ENCODE peak calls at places on chromosomes 16 and 17, in nine cellular contexts. L is CD8-positive, alpha-beta T cell; B is thoracic aorta; R is A549; G is sigmoid colon; E is tibial artery; W is heart left ventricle; U is heart right ventricle; J is right lobe of liver. O is an unnamed sample. For H3K9me3, the result is how much of the 10 kb centered on the place peaks cover.

GRCh38 chr16:78179666-78180065 is 80.2 kb downstream of the WWOX start:
- DNase-seq in L (no peak), B (no peak), R (no peak), G (no peak), E (no peak), W (no peak), U (no peak), J (no peak), O (no peak)

GRCh38 chr16:11390573-11391495 is 45.6 kb downstream of the RMI2 start:
- DNase-seq in L (no peak), B (no peak), R (no peak), G (peak), E (no peak), W (peak), U (no peak), J (no peak), O (peak)

GRCh38 chr16:88955906-88956305 is 21.1 kb downstream of the CBFA2T3 start:
- DNase-seq in L (no peak), B (no peak), R (no peak), G (no peak), E (no peak), W (peak), U (no peak), J (no peak), O (no peak)

GRCh38 chr16:80742331-80742730 is 62.1 kb downstream of the CDYL2 start:
- DNase-seq in L (no peak), B (no peak), R (no peak), G (no peak), E (no peak), W (no peak), U (no peak), J (no peak), O (no peak)

GRCh38 chr17:78759203-78759968 is 22.7 kb downstream of the CYTH1 start:
- DNase-seq in L (peak), B (no peak), R (no peak), G (no peak), E (peak), W (peak), U (peak), J (no peak), O (no peak)

GRCh38 chr17:7436556-7437368 is 1.5 kb downstream of the TMEM102 start:
- DNase-seq in L (peak), B (no peak), R (peak), G (peak), E (peak), W (peak), U (peak), J (peak), O (no peak)

GRCh38 chr16:55468352-55468990 is 10.5 kb upstream of the MMP2 start:
- DNase-seq in L (no peak), B (no peak), R (no peak), G (no peak), E (no peak), W (no peak), U (no peak), J (no peak), O (no peak)

GRCh38 chr17:66542183-66542966 is 240.0 kb downstream of the PRKCA start:
- DNase-seq in L (no peak), B (no peak), R (no peak), G (no peak), E (no peak), W (no peak), U (no peak), J (no peak), O (no peak)

GRCh38 chr17:82976982-82977488 is 102.4 kb upstream of the METRNL start:
- DNase-seq in L (no peak), B (no peak), R (no peak), G (no peak), E (no peak), W (no peak), U (no peak), J (no peak), O (no peak)

GRCh38 chr17:59627269-59627668 is 7.6 kb downstream of the CLTC start:
- DNase-seq in L (no peak), B (no peak), R (no peak), G (no peak), E (no peak), W (no peak), U (no peak), J (no peak), O (no peak)

GRCh38 chr17:64741924-64742670 is 80.0 kb upstream of the SMURF2 start:
- DNase-seq in L (no peak), B (no peak), R (no peak), G (peak), E (peak), W (no peak), U (peak), J (no peak), O (peak)

GRCh38 chr17:5893741-5894140 is 176.4 kb upstream of the WSCD1 start:
- DNase-seq in L (no peak), B (no peak), R (no peak), G (no peak), E (no peak), W (no peak), U (no peak), J (peak), O (no peak)

GRCh38 chr16:31471875-31472558 is at the start of gene TGFB1I1:
- DNase-seq in L (no peak), B (no peak), R (peak), G (peak), E (peak), W (peak), U (peak), J (peak), O (peak)

GRCh38 chr16:7246578-7246977 is 86.1 kb upstream of the RBFOX1 start:
- DNase-seq in L (no peak), B (no peak), R (no peak), G (no peak), E (no peak), W (no peak), U (no peak), J (no peak), O (no peak)

GRCh38 chr17:27240802-27241155 is 53.1 kb upstream of the WSB1 start:
- DNase-seq in L (no peak), B (no peak), R (no peak), G (no peak), E (no peak), W (no peak), U (no peak), J (no peak), O (no peak)

GRCh38 chr17:80986816-80987480 is 4.7 kb upstream of the CHMP6 start:
- DNase-seq in L (no peak), B (no peak), R (no peak), G (no peak), E (peak), W (peak), U (peak), J (peak), O (no peak)

GRCh38 chr16:30030011-30030685 is 923 bp downstream of the TLCD3B start:
- DNase-seq in L (no peak), B (no peak), R (no peak), G (no peak), E (no peak), W (no peak), U (no peak), J (no peak), O (no peak)

GRCh38 chr16:66735891-66736290 is 15.5 kb downstream of the DYNC1LI2 start:
- DNase-seq in L (no peak), B (no peak), R (no peak), G (no peak), E (no peak), W (no peak), U (no peak), J (peak), O (peak)

GRCh38 chr17:43880420-43880991 is 26.8 kb downstream of the MPP2 start:
- DNase-seq in L (no peak), B (no peak), R (peak), G (no peak), E (no peak), W (peak), U (no peak), J (peak), O (no peak)

GRCh38 chr17:67490471-67490870 is 113.4 kb downstream of the PITPNC1 start:
- DNase-seq in L (peak), B (no peak), R (no peak), G (no peak), E (no peak), W (no peak), U (no peak), J (no peak), O (no peak)

GRCh38 chr17:50630524-50631194 is 4.0 kb upstream of the ABCC3 start:
- DNase-seq in L (peak), B (no peak), R (peak), G (no peak), E (no peak), W (no peak), U (peak), J (peak), O (no peak)

GRCh38 chr16:35305476-35305875 is 1846.1 kb downstream of the TP53TG3F start:
- DNase-seq in L (no peak), B (no peak), R (no peak), G (no peak), E (no peak), W (no peak), U (no peak), J (no peak), O (no peak)

GRCh38 chr16:35310999-35311398 is 1851.6 kb downstream of the TP53TG3F start:
- DNase-seq in L (no peak), B (no peak), R (no peak), G (no peak), E (no peak), W (no peak), U (no peak), J (no peak), O (no peak)

GRCh38 chr16:35306915-35307314 is 1847.5 kb downstream of the TP53TG3F start:
- DNase-seq in L (no peak), B (no peak), R (no peak), G (no peak), E (no peak), W (no peak), U (no peak), J (no peak), O (no peak)

GRCh38 chr16:35311475-35311874 is 1852.1 kb downstream of the TP53TG3F start:
- DNase-seq in L (no peak), B (no peak), R (no peak), G (no peak), E (no peak), W (no peak), U (no peak), J (no peak), O (no peak)

GRCh38 chr16:35308674-35309073 is 1849.3 kb downstream of the TP53TG3F start:
- DNase-seq in L (no peak), B (no peak), R (no peak), G (no peak), E (no peak), W (no peak), U (no peak), J (no peak), O (no peak)
- H3K9me3 ChIP-seq in L (under half), B (under half), R (under half), G (under half), E (under half), W (under half), U (under half), J (under half), O (under half)

DNA sequence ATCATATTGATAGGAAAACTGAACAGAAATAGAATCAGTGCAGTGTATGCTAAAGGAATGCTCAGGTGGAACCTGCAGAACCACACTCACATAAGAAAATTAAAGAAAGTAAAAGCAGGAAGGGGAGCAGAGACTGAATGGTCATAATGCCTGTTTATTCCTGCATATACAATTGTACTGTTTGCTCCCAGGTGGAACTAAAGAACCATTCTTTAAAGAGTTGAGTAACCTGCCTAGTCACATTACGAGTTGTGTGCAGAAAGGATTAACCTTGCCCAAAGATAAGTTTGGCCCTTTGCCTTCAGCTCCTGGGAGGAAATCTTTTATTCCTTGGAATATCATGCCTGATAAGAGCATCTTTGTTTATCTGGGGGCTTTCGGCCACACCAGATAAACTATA is 434.7 kb downstream of the KIF2B start:
- DNase-seq in L (no peak), B (no peak), R (no peak), G (no peak), E (no peak), W (no peak), U (no peak), J (no peak), O (no peak)
- H3K9me3 ChIP-seq in L (under half), B (under half), R (under half), G (under half), E (under half), W (under half), U (under half), J (under half), O (under half)

DNA sequence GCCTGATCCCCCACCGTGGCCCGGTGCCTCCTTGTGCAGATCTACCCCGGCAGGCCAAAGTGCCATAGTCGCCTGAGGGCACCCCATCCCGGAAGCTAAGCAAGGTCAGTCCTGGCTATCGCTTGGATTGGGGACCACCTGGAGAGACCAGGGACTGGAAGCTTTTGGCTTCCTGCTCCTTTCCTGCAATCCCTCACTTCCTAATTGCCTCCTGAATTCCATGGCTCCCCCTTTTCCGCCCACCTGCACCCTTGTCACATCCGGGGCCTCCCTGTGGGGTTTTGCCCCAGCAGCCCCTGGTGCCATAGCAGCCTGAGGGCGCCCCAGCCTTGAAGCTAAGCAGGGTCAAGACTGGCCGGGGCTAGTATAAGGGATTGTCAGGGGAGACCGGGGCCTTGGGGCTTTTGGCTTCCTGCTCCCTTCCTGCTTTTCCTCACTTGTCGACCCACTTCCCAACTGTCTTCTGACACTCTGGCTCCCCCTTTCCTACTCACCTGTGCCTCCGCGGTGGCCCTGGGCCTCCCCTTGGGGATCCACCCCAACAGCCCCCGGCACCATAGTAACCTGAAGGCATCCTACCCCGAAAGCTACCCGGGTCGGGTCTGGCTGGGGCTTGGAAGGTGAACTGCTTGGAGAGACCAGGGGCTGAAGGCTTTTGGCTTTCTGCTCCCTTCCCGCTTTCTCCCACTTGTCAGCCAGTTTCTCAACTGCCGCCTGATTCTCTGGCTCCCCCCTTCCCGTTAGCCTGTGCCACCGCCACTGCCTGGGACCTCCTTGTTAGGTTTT is 2293.6 kb downstream of the TP53TG3F start:
- DNase-seq in L (peak), B (no peak), R (no peak), G (peak), E (no peak), W (no peak), U (no peak), J (no peak), O (peak)
- H3K9me3 ChIP-seq in L (under half), B (under half), R (under half), G (under half), E (under half), W (under half), U (under half), J (under half), O (under half)

DNA sequence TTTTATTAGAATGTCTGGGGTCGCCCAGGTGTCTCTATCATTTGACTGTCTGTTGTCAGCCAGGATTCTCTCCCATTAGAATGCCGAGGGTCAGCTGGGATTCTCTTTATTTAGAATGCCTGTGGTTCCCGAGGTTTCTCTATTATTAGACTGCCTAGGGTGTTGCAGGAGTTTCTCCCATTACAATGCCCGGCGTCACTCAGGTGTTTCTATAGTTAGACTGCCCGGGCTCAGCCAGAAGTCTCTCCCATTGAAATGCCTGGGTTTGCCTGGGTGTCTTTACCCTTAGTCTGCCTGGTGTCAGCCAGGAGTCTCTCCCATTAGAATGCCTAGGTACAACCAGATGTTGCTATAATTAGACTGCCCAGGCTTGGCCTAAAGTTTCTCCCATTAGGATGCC is 2252.0 kb downstream of the TP53TG3F start:
- DNase-seq in L (peak), B (no peak), R (no peak), G (no peak), E (no peak), W (no peak), U (no peak), J (no peak), O (peak)
- H3K9me3 ChIP-seq in L (under half), B (under half), R (under half), G (under half), E (under half), W (under half), U (under half), J (under half), O (under half)

GRCh38 chr17:57385975-57386374 is 129.7 kb downstream of the MSI2 start:
- DNase-seq in L (no peak), B (no peak), R (no peak), G (no peak), E (no peak), W (no peak), U (no peak), J (no peak), O (no peak)
- H3K9me3 ChIP-seq in L (under half), B (under half), R (under half), G (under half), E (under half), W (under half), U (under half), J (under half), O (under half)

GRCh38 chr17:21140911-21141310 is 14.1 kb downstream of the DHRS7B start:
- DNase-seq in L (no peak), B (no peak), R (no peak), G (no peak), E (no peak), W (no peak), U (no peak), J (no peak), O (no peak)
- H3K9me3 ChIP-seq in L (under half), B (under half), R (under half), G (under half), E (under half), W (under half), U (under half), J (under half), O (under half)

GRCh38 chr16:3292604-3293003 is 9.3 kb downstream of the ZNF263 start:
- DNase-seq in L (no peak), B (no peak), R (no peak), G (no peak), E (no peak), W (no peak), U (no peak), J (no peak), O (no peak)
- H3K9me3 ChIP-seq in L (half or more), B (half or more), R (half or more), G (half or more), E (half or more), W (half or more), U (half or more), J (under half), O (half or more)

DNA sequence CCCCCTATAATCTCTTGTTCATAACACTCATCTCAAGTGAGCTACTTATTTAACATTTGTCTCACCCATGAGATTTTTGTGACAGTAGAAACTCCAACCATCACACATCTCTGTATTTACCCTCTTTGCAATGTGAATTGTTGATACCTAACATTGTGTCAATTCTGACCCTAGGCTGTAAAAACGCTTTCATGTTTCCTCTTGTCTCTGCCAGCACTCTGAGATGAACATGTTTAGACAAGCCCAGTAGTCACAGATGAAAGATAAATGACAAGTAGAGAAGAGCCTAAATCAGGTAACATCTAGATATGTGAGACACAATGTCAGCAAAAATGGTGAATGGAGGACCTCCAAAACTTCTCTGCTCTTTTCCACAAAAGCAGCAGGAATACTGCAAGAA is 1254.5 kb upstream of the GOT2 start:
- DNase-seq in L (no peak), B (no peak), R (no peak), G (no peak), E (no peak), W (no peak), U (no peak), J (no peak), O (no peak)
- H3K9me3 ChIP-seq in L (under half), B (under half), R (under half), G (under half), E (under half), W (under half), U (under half), J (under half), O (under half)

O was measured in suprapubic skin.